ENCODE peak calls at places on chromosomes 5 and 9, in four cellular contexts. J is substantia nigra; Z is stimulated activated CD8-positive, alpha-beta memory T cell treated with anti-CD3 and anti-CD28 coated beads, Interleukin-7, amount 100 ng/mL, for 1 hour; Y is progenitor cell of endocrine pancreas. S is an unnamed sample.

GRCh38 chr9:98135558-98135934 is 16.5 kb upstream of the TRIM14 start:
- DNase-seq in J (no peak), Z (no peak), Y (no peak), S (no peak)

GRCh38 chr5:133113331-133114061 is 61.7 kb downstream of the HSPA4 start:
- DNase-seq in Z (no peak), J (no peak), Y (no peak), S (no peak)

GRCh38 chr5:127332250-127332649 is 41.7 kb downstream of the MEGF10 start:
- DNase-seq in J (no peak), Z (no peak), Y (no peak), S (no peak)

GRCh38 chr5:98529321-98529720 is 244.1 kb upstream of the RGMB start:
- DNase-seq in Y (no peak), J (no peak), Z (no peak), S (no peak)

GRCh38 chr5:154092356-154092755 is 53.6 kb downstream of the MFAP3 start:
- DNase-seq in Y (no peak), J (no peak), Z (no peak), S (no peak)

GRCh38 chr9:76302947-76303550 is 91.2 kb downstream of the RFK start:
- DNase-seq in Y (no peak), Z (no peak), J (no peak), S (no peak)

GRCh38 chr9:14433841-14434511 is 120.0 kb upstream of the NFIB start:
- DNase-seq in Z (no peak), J (no peak), Y (no peak), S (peak)

GRCh38 chr5:10903786-10904560 is 142.9 kb upstream of the DAP start:
- DNase-seq in Z (no peak), Y (no peak), J (no peak), S (no peak)

GRCh38 chr5:153618857-153619256 is 128.4 kb downstream of the GRIA1 start:
- DNase-seq in Y (no peak), Z (no peak), J (no peak), S (no peak)

GRCh38 chr9:105204416-105204815 is 40.0 kb upstream of the SLC44A1 start:
- DNase-seq in Y (no peak), Z (no peak), J (no peak), S (no peak)

GRCh38 chr5:140342287-140342686 is 4.1 kb downstream of the HBEGF start:
- DNase-seq in Z (no peak), Y (no peak), J (no peak), S (no peak)

GRCh38 chr9:16450578-16450977 is 419.9 kb downstream of the BNC2 start:
- DNase-seq in J (no peak), Z (no peak), Y (no peak), S (no peak)

GRCh38 chr9:5857928-5858327 is 25.0 kb upstream of the ERMP1 start:
- DNase-seq in J (no peak), Z (no peak), Y (no peak), S (no peak)

GRCh38 chr9:133935328-133936040 is 56.6 kb downstream of the VAV2 start:
- DNase-seq in Y (no peak), Z (no peak), J (no peak), S (no peak)

GRCh38 chr5:135249658-135250057 is 149.4 kb downstream of the MACROH2A1 start:
- DNase-seq in Y (no peak), Z (no peak), J (no peak), S (no peak)

GRCh38 chr9:93266521-93267001 is 82.6 kb downstream of the WNK2 start:
- DNase-seq in Y (no peak), J (no peak), Z (no peak), S (no peak)

GRCh38 chr9:133737071-133737773 is 930 bp downstream of the SARDH start:
- DNase-seq in J (no peak), Y (no peak), Z (no peak), S (no peak)

GRCh38 chr5:63141582-63141981 is 563.0 kb downstream of the LRRC70 start:
- DNase-seq in Y (no peak), Z (no peak), J (no peak), S (no peak)

GRCh38 chr5:68071731-68072130 is 143.8 kb upstream of the PIK3R1 start:
- DNase-seq in Y (no peak), Z (no peak), J (no peak), S (no peak)

GRCh38 chr5:176573564-176574296 is 24.6 kb downstream of the CDHR2 start:
- DNase-seq in Z (peak), Y (peak), J (peak), S (peak)